ENCODE peak calls at places on chromosomes 5 and 9, in five cellular contexts. M is cardiac fibroblast, L is adrenal gland, P is A549, O is prostate gland. R is an unnamed sample.

GRCh38 chr5:169742773-169743296 is 105.8 kb downstream of the DOCK2 start:
- DNase-seq in M (peak), L (peak), P (no peak), O (peak), R (no peak)

GRCh38 chr9:124553738-124554137 is 46.5 kb upstream of the NR5A1 start:
- DNase-seq in M (peak), L (no peak), P (no peak), O (no peak), R (no peak)

GRCh38 chr5:9513825-9514224 is 32.0 kb downstream of the SEMA5A start:
- DNase-seq in M (peak), L (no peak), P (no peak), O (no peak), R (no peak)

GRCh38 chr5:42993516-42994284 is 46.4 kb downstream of the ANXA2R start:
- DNase-seq in M (peak), L (peak), P (peak), O (no peak), R (peak)

GRCh38 chr5:145775893-145776444 is 59.2 kb downstream of the PRELID2 start:
- DNase-seq in M (peak), L (peak), P (peak), O (no peak), R (no peak)

GRCh38 chr5:177419045-177419444 is 7.4 kb upstream of the GRK6 start:
- DNase-seq in M (peak), L (no peak), P (no peak), O (no peak), R (no peak)

GRCh38 chr9:137740311-137740710 is 121.5 kb downstream of the EHMT1 start:
- DNase-seq in M (peak), L (no peak), P (no peak), O (no peak), R (no peak)

GRCh38 chr5:35205606-35206005 is 24.7 kb downstream of the PRLR start:
- DNase-seq in M (no peak), L (no peak), P (no peak), O (no peak), R (no peak)

GRCh38 chr5:28914302-28914701 is 1875.9 kb upstream of the CDH9 start:
- DNase-seq in M (no peak), L (no peak), P (no peak), O (no peak), R (no peak)

GRCh38 chr5:93303291-93303691 is 277.7 kb downstream of the NR2F1-AS1 start:
- DNase-seq in M (no peak), L (no peak), P (no peak), O (no peak), R (no peak)

GRCh38 chr5:147187163-147187562 is 47.7 kb upstream of the STK32A start:
- DNase-seq in M (no peak), L (no peak), P (no peak), O (no peak), R (no peak)

GRCh38 chr5:165928971-165929370 is 2362.5 kb upstream of the WWC1 start:
- DNase-seq in M (no peak), L (no peak), P (no peak), O (no peak), R (no peak)

GRCh38 chr9:35729101-35729500 is 2.9 kb downstream of the TLN1 start:
- DNase-seq in M (peak), L (no peak), P (no peak), O (no peak), R (no peak)

GRCh38 chr5:165573445-165573844 is 2068.0 kb downstream of the MAT2B start:
- DNase-seq in M (no peak), L (no peak), P (no peak), O (no peak), R (no peak)

GRCh38 chr9:110089681-110090370 is 118.1 kb downstream of the C9orf152 start:
- DNase-seq in M (no peak), L (no peak), P (no peak), O (peak), R (no peak)

GRCh38 chr5:14097998-14098471 is 45.1 kb upstream of the TRIO start:
- DNase-seq in M (peak), L (no peak), P (no peak), O (no peak), R (no peak)

GRCh38 chr5:143440448-143441102 is 37.1 kb upstream of the NR3C1 start:
- DNase-seq in M (no peak), L (no peak), P (no peak), O (peak), R (no peak)

DNA sequence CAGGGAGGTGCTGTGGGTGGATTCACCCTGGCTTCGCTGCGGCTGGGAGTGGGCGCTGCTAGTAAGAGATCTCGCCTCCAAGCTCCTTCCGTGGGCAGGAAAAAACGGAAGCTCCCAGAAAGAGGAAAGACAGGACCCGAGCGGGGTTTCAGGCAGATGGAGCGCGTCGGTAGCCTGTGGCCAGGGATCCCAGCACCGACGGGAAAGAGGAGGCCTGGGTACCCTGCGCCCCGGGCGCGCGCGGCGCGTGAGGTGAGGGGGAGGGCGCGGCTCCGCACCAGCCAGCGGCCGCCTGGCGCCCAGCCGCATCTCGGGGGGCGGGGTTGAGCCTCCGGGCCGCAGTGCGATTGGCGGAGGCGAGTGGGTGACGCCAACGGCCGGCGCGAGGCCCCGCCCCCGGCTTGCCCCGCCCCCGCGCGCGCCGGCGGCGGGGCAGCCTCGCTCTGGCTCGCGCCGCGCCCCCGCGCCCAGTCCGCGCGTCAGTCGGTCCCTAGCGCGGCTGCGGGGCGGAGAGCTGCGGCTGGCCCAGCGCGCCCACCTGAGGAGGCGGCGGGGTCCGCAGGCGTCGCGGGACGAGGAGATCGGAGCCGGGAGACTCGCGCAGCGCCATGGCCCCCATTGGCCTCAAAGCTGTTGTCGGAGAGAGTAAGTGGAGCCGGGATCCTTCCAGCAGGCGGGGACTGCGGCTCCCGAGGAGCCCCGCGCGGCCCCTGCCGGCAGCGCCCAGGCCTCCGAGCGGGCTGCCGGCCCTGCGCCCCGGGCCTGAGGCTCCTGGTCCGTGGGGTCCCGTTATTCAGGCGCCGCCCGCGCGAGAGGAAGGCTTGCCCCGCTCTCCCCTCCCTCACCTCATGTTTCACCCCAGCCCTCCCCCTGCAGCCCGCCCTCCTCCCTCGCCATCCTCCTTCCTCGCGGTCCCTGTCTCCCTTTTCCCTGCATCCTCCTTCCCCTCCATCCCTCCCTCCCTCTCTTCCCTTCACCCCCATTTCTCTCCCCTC is at the start of gene STXBP1:
- DNase-seq in M (peak), L (peak), P (peak), O (peak), R (peak)
- TF ChIP-seq CTCF in M (no peak), L (no peak), P (peak), O (no peak), R (no peak)

GRCh38 chr9:16028516-16028915 is 475.7 kb downstream of the CCDC171 start:
- DNase-seq in M (no peak), L (no peak), P (no peak), O (no peak), R (no peak)
- TF ChIP-seq CTCF in M (no peak), L (no peak), P (no peak), O (no peak), R (no peak)

DNA sequence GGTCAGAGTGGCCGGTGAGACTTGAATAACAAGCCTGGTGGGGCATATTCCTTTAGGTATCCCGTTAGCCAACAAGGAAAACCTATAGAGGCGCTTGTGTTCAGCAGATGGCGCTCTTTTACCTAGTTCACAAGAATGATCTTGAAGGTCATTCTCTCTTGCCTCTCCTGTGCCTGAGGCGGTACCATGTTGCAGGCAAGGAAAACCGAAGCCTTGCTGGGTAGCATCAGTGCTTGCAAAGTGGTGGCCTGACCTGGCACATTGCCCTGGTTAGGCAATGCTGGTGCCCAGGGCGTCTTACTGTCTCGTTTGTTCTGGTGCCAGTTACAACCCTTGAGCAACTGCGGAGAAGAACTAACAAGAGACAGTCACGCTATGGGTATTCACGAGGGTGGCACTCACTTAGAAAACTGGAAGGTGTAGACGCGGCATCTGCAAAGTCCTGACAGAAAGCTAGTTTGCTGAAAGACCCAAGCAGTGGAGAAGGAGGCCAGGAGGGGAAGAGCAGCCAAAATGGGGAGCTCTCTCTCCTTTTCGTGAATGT is 56.7 kb downstream of the AOPEP start:
- DNase-seq in M (peak), L (peak), P (peak), O (peak), R (peak)
- TF ChIP-seq CTCF in M (peak), L (peak), P (peak), O (peak), R (peak)

DNA sequence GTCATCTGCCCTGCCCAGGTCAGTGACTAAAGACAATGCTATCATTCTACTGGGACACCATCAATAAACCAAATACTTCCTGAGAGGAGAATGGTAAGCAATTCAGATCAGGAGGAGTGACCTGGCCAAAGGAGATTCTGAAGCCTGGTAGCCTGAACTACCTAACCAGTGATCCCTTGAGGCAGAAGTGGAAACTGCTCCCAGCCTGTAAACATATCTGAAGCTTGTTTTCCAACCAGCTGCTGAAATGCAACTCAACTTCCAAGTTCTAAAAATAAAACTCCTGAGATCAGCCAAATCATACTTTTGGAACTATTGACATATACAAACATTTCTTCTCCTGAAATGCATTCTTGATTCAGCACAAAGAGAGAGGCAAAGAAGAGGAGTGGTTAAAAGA is 204.1 kb downstream of the EBF1 start:
- DNase-seq in M (peak), L (no peak), P (peak), O (no peak), R (no peak)
- TF ChIP-seq CTCF in M (peak), L (no peak), P (no peak), O (no peak), R (no peak)

GRCh38 chr9:128294142-128294541 is 18.1 kb downstream of the SWI5 start:
- DNase-seq in M (no peak), L (no peak), P (no peak), O (no peak), R (no peak)

GRCh38 chr9:128293091-128293490 is 17.0 kb downstream of the SWI5 start:
- DNase-seq in M (no peak), L (no peak), P (no peak), O (no peak), R (no peak)

GRCh38 chr9:128296340-128297220 is 20.5 kb downstream of the SWI5 start:
- DNase-seq in M (no peak), L (no peak), P (no peak), O (no peak), R (no peak)

GRCh38 chr9:128288273-128289004 is 12.4 kb downstream of the SWI5 start:
- DNase-seq in M (no peak), L (no peak), P (no peak), O (no peak), R (no peak)

DNA sequence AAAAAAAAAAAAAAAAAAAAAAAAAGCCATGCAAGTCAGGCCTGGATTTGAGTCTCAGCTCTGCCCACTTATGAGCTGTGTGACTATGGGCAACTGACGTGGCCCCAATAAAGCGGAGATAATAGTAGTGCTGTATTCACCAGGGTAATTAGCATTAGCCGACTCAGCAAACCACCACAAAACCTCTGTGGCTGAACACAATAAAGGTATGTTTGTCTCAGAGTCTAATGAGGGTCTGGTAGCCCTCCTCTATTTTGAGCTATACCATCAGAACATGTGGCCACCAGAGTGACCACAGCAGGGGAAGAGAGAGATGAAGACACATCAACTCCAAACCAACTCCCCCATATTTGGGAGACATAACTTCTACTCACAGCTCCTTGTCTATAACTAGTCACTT is 15.9 kb downstream of the SWI5 start:
- DNase-seq in M (no peak), L (no peak), P (no peak), O (no peak), R (no peak)
- TF ChIP-seq CTCF in M (no peak), L (no peak), P (no peak), O (no peak), R (no peak)

DNA sequence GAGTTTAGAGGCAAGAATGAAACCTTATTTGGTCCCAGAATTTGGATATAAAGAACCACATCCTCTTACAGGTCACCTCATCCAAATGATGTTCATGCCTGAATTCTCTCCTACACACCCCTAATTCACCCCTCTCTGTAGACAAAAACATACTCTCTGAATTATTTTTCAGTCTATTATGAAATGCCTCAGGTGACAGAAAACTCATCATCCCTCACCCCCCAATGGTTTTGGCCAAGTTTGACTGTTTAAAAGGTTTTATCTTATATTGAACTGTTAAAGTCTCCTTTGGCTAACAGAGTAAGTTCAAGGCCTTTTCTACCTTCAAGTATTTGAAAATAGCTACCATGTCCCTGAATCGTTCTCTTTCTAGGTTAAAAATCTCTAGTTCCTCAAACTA is 2.3 kb upstream of the CD180 start:
- DNase-seq in M (no peak), L (no peak), P (no peak), O (no peak), R (no peak)
- TF ChIP-seq CTCF in M (no peak), L (no peak), P (no peak), O (no peak), R (no peak)

GRCh38 chr5:173530547-173530946 is 85.9 kb downstream of the BOD1 start:
- DNase-seq in M (no peak), L (no peak), P (peak), O (no peak), R (no peak)
- TF ChIP-seq CTCF in M (peak), L (no peak), P (no peak), O (no peak), R (no peak)

DNA sequence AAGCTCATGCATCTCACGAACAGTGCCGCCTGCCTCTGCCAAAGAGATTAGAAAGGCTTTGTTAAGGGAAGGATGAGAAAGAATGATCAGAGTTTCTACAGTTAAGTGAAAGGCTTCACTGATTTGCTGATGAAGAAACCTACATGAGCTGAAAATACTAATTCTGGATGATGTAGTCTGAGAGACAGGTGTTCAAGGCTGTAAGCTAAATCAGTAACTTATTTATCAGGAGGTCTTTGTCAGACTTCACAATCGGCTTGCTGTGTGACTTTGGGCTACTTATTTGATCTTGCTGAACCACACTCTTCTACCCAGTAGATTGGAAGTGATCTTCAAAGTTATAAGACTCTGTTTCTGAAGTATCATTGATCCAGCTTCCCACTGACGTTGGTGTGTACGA is 264.2 kb downstream of the RAB3C start:
- DNase-seq in M (no peak), L (no peak), P (no peak), O (no peak), R (no peak)
- TF ChIP-seq CTCF in M (no peak), L (no peak), P (no peak), O (no peak), R (no peak)

GRCh38 chr5:31823477-31823876 is 184.5 kb downstream of the PDZD2 start:
- DNase-seq in M (peak), L (no peak), P (no peak), O (no peak), R (no peak)
- TF ChIP-seq CTCF in M (no peak), L (no peak), P (peak), O (no peak), R (no peak)